ENCODE peak calls at places on chromosomes 3 and 15, in nine cellular contexts. F is tibial nerve, O is A549, W is foreskin fibroblast, X is aorta, M is fibroblast of pulmonary artery, Q is GM12865, I is mucosa of descending colon, S is lower lobe of right lung. G is an unnamed sample.

GRCh38 chr3:138775254-138775595 is 59.5 kb downstream of the PIK3CB start:
- DNase-seq in O (no peak), F (no peak), Q (no peak), W (peak), I (no peak), M (no peak), S (no peak), X (no peak), G (no peak)

GRCh38 chr15:73936181-73936580 is 9.9 kb downstream of the LOXL1 start:
- DNase-seq in I (no peak), Q (no peak), F (no peak), O (no peak), M (peak), S (peak), X (peak), W (no peak), G (no peak)

GRCh38 chr3:45666729-45667440 is 22.3 kb upstream of the SACM1L start:
- DNase-seq in S (no peak), W (peak), M (peak), Q (no peak), O (no peak), F (no peak), I (no peak), X (peak), G (no peak)

GRCh38 chr15:36484038-36484778 is 95.2 kb upstream of the CDIN1 start:
- DNase-seq in I (no peak), X (no peak), O (no peak), S (no peak), M (no peak), W (no peak), F (no peak), Q (no peak), G (no peak)

GRCh38 chr3:169760479-169760878 is 4.4 kb downstream of the TERC start:
- DNase-seq in O (peak), I (no peak), Q (peak), F (no peak), S (no peak), W (peak), M (peak), X (no peak), G (peak)

GRCh38 chr15:101539930-101540329 is 50.4 kb upstream of the PCSK6 start:
- DNase-seq in Q (no peak), I (no peak), W (no peak), X (no peak), M (no peak), F (no peak), S (no peak), O (no peak), G (no peak)

GRCh38 chr3:53346514-53346913 is 829 bp downstream of the DCP1A start:
- DNase-seq in M (no peak), X (no peak), Q (peak), F (no peak), O (peak), W (no peak), S (no peak), I (no peak), G (no peak)

GRCh38 chr3:161107311-161107710 is 2.2 kb upstream of the B3GALNT1 start:
- DNase-seq in M (no peak), X (no peak), O (no peak), W (no peak), I (no peak), Q (no peak), S (no peak), F (no peak), G (no peak)

GRCh38 chr3:178381971-178382370 is 154.3 kb upstream of the KCNMB2 start:
- DNase-seq in Q (no peak), X (no peak), I (no peak), W (no peak), O (no peak), F (no peak), S (no peak), M (peak), G (no peak)

GRCh38 chr3:149534082-149534481 is 59.6 kb downstream of the TM4SF4 start:
- DNase-seq in W (no peak), Q (no peak), M (no peak), F (no peak), S (no peak), X (no peak), I (no peak), O (no peak), G (no peak)

GRCh38 chr3:187958432-187959003 is 195.4 kb upstream of the LPP start:
- DNase-seq in S (no peak), O (no peak), X (no peak), W (no peak), M (no peak), Q (no peak), F (no peak), I (peak), G (no peak)

GRCh38 chr3:69444980-69445379 is 59.1 kb upstream of the FRMD4B start:
- DNase-seq in O (no peak), X (no peak), Q (no peak), I (no peak), S (no peak), M (no peak), W (peak), F (no peak), G (no peak)

GRCh38 chr15:82554351-82554750 is 14.1 kb upstream of the RPS17 start:
- DNase-seq in I (no peak), W (no peak), O (no peak), M (no peak), X (no peak), Q (no peak), F (no peak), S (no peak), G (no peak)

GRCh38 chr3:43866529-43867353 is 176.0 kb downstream of the ABHD5 start:
- DNase-seq in X (no peak), M (peak), W (peak), I (no peak), S (no peak), Q (no peak), O (peak), F (no peak), G (peak)

GRCh38 chr15:41967506-41968206 is 4.7 kb downstream of the EHD4 start:
- DNase-seq in I (no peak), X (peak), F (peak), S (peak), Q (peak), M (peak), W (peak), O (no peak), G (no peak)

GRCh38 chr15:88630798-88631463 is 7.9 kb upstream of the ISG20 start:
- DNase-seq in W (no peak), O (no peak), F (no peak), X (no peak), Q (no peak), S (no peak), I (no peak), M (no peak), G (no peak)

GRCh38 chr3:105284876-105285275 is 81.8 kb upstream of the ALCAM start:
- DNase-seq in X (no peak), O (no peak), I (no peak), Q (no peak), F (no peak), W (no peak), S (no peak), M (no peak), G (no peak)

GRCh38 chr3:8658326-8659212 is 14.0 kb upstream of the SSUH2 start:
- DNase-seq in W (no peak), O (peak), F (peak), X (peak), Q (peak), M (peak), I (peak), S (peak), G (no peak)

GRCh38 chr3:28575100-28575747 is 226.6 kb upstream of the AZI2 start:
- DNase-seq in X (peak), F (no peak), S (peak), W (no peak), O (no peak), Q (no peak), I (no peak), M (peak), G (no peak)

GRCh38 chr3:128800241-128801187 is 74.5 kb downstream of the RAB7A start:
- DNase-seq in M (no peak), X (no peak), I (no peak), Q (peak), F (no peak), W (no peak), O (no peak), S (no peak), G (no peak)

GRCh38 chr3:146585156-146585555 is 20.0 kb downstream of the PLSCR5 start:
- DNase-seq in W (no peak), I (no peak), F (no peak), O (no peak), Q (no peak), S (no peak), M (no peak), X (no peak), G (no peak)

GRCh38 chr15:79122391-79122790 is 31.8 kb upstream of the RASGRF1 start:
- DNase-seq in W (no peak), O (no peak), I (no peak), Q (no peak), X (no peak), F (no peak), S (no peak), M (no peak), G (no peak)

GRCh38 chr3:177545964-177546363 is 348.7 kb upstream of the TBL1XR1 start:
- DNase-seq in S (no peak), Q (no peak), M (no peak), X (no peak), W (peak), I (no peak), O (no peak), F (no peak), G (no peak)

GRCh38 chr15:66080791-66081475 is 172.6 kb downstream of the MEGF11 start:
- DNase-seq in O (peak), Q (no peak), I (peak), X (no peak), W (peak), M (peak), S (no peak), F (no peak), G (peak)

GRCh38 chr3:188316021-188316722 is 162.2 kb downstream of the LPP start:
- DNase-seq in F (peak), X (no peak), W (no peak), M (peak), S (no peak), I (no peak), Q (no peak), O (no peak), G (no peak)

GRCh38 chr3:132726341-132726823 is 4.2 kb upstream of the NPHP3 start:
- DNase-seq in S (no peak), W (peak), O (peak), X (no peak), F (no peak), I (no peak), M (peak), Q (peak), G (no peak)

GRCh38 chr15:26628071-26628470 is 144.8 kb downstream of the GABRB3 start:
- DNase-seq in X (no peak), F (no peak), M (no peak), S (no peak), O (peak), I (no peak), W (no peak), Q (no peak), G (no peak)

GRCh38 chr15:90054618-90055097 is 47.6 kb downstream of the IDH2 start:
- DNase-seq in X (no peak), F (no peak), S (no peak), Q (no peak), W (no peak), I (no peak), O (no peak), M (no peak), G (no peak)

GRCh38 chr15:78968539-78969271 is 23.9 kb upstream of the CTSH start:
- DNase-seq in W (no peak), O (no peak), S (no peak), X (no peak), I (no peak), Q (no peak), M (no peak), F (no peak), G (no peak)

GRCh38 chr3:56923546-56924224 is 121.9 kb upstream of the ARHGEF3 start:
- DNase-seq in O (peak), Q (no peak), S (no peak), W (no peak), M (peak), F (peak), X (no peak), I (peak), G (peak)

GRCh38 chr3:156106721-156107373 is 13.5 kb upstream of the KCNAB1 start:
- DNase-seq in O (no peak), M (no peak), X (no peak), W (no peak), I (no peak), Q (no peak), S (no peak), F (no peak), G (no peak)

GRCh38 chr15:24766511-24767133 is 91.0 kb downstream of the NPAP1 start:
- DNase-seq in O (no peak), S (no peak), X (no peak), M (no peak), Q (no peak), F (no peak), W (no peak), I (no peak), G (no peak)

GRCh38 chr15:24772709-24773373 is 97.3 kb downstream of the NPAP1 start:
- DNase-seq in S (peak), X (peak), I (peak), Q (no peak), F (peak), M (peak), W (peak), O (no peak), G (peak)

GRCh38 chr15:24777307-24777706 is 101.7 kb downstream of the NPAP1 start:
- DNase-seq in I (no peak), M (no peak), W (no peak), S (no peak), O (no peak), X (no peak), F (no peak), Q (no peak), G (no peak)

DNA sequence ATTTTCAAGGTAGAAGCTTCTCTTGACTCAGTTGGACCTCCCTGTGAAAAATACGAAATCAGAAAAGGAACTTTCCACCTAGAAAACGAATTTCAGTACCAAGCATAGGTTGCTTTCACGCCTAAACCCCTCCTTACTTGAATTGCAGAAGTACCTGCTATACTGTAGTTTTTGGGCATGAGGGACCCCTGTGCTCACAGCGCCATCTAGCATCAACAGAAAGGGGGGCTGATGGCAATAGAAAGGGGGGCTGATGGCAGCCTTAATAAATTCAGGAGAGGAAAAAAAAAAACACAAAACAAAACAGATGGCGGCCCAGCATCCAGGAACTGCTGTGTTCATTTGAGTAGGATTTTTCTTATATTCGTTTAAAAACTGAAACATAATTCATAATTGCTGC is 96.7 kb downstream of the NPAP1 start:
- DNase-seq in M (no peak), W (no peak), X (no peak), Q (no peak), F (no peak), O (no peak), S (no peak), I (no peak), G (no peak)
- H3K4me3 ChIP-seq in M (peak), W (peak), X (no peak), Q (no peak), F (no peak), O (no peak), S (no peak), I (no peak), G (peak)

GRCh38 chr3:32782417-32782816 is 35.4 kb upstream of the TRIM71 start:
- DNase-seq in S (no peak), I (no peak), O (no peak), Q (no peak), F (no peak), X (no peak), W (no peak), M (no peak), G (no peak)

GRCh38 chr3:32781211-32781968 is 36.4 kb upstream of the TRIM71 start:
- DNase-seq in M (peak), X (peak), S (peak), O (peak), W (peak), Q (peak), F (peak), I (peak), G (no peak)

GRCh38 chr3:32778389-32778788 is 39.4 kb upstream of the TRIM71 start:
- DNase-seq in F (no peak), S (no peak), O (no peak), X (no peak), I (no peak), M (no peak), W (no peak), Q (no peak), G (no peak)

GRCh38 chr3:32780735-32781210 is 37.0 kb upstream of the TRIM71 start:
- DNase-seq in M (peak), O (peak), X (peak), W (peak), S (peak), I (peak), F (peak), Q (peak), G (no peak)

GRCh38 chr3:32780071-32780734 is 37.6 kb upstream of the TRIM71 start:
- DNase-seq in I (no peak), M (no peak), X (no peak), S (no peak), F (no peak), W (no peak), O (no peak), Q (no peak), G (no peak)
- H3K4me3 ChIP-seq in I (no peak), M (peak), X (no peak), S (peak), F (peak), W (no peak), O (peak), Q (no peak), G (peak)

GRCh38 chr3:73407572-73407971 is 217.2 kb downstream of the PDZRN3 start:
- DNase-seq in O (no peak), S (no peak), Q (no peak), I (no peak), X (no peak), W (no peak), F (no peak), M (no peak), G (no peak)

GRCh38 chr3:73408597-73408996 is 216.1 kb downstream of the PDZRN3 start:
- DNase-seq in O (no peak), Q (no peak), S (no peak), M (no peak), I (no peak), X (no peak), F (no peak), W (no peak), G (no peak)

GRCh38 chr3:73412020-73412419 is 212.7 kb downstream of the PDZRN3 start:
- DNase-seq in Q (no peak), W (no peak), I (no peak), F (no peak), M (no peak), S (no peak), O (no peak), X (no peak), G (no peak)

GRCh38 chr3:73411545-73411944 is 213.2 kb downstream of the PDZRN3 start:
- DNase-seq in W (no peak), S (no peak), F (no peak), X (no peak), Q (no peak), O (no peak), M (no peak), I (no peak), G (no peak)

DNA sequence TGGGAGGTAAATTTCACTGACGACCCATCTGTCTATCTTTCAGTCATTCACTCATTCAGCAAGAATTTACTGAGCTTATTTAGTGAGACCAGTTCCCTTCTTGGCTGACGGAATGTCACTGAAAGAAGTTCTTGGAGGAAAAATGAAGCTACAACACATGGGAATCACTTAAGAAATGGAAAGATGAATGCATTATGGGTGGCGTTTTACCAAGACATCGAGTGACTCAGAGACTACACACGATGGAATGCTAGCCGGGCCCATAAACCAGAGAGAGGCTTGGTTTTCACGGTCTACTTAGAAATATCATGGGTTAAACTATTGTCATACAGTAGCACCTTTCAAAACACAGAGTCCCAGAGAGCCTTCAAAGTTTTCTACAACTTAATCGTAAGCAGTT is 215.3 kb downstream of the PDZRN3 start:
- DNase-seq in F (no peak), W (peak), S (no peak), Q (no peak), M (peak), X (no peak), O (no peak), I (no peak), G (no peak)
- H3K4me3 ChIP-seq in F (no peak), W (no peak), S (no peak), Q (no peak), M (no peak), X (peak), O (no peak), I (no peak), G (no peak)

GRCh38 chr15:99734575-99734974 is 1.3 kb upstream of the LYSMD4 start:
- DNase-seq in S (no peak), Q (no peak), I (no peak), X (no peak), O (no peak), M (no peak), F (no peak), W (no peak), G (no peak)

GRCh38 chr15:99732711-99733267 is 448 bp downstream of the LYSMD4 start:
- DNase-seq in O (no peak), S (no peak), X (peak), Q (peak), W (no peak), F (no peak), I (no peak), M (no peak), G (no peak)

GRCh38 chr15:99733268-99734039 is at the start of gene LYSMD4:
- DNase-seq in S (peak), I (peak), Q (peak), O (peak), X (peak), M (peak), W (peak), F (peak), G (peak)

GRCh38 chr15:99731336-99732267 is 1.6 kb downstream of the LYSMD4 start:
- DNase-seq in O (no peak), F (no peak), W (no peak), X (no peak), I (no peak), Q (no peak), M (peak), S (no peak), G (no peak)

GRCh38 chr15:99732268-99732641 is 982 bp downstream of the LYSMD4 start:
- DNase-seq in X (no peak), W (peak), O (no peak), S (no peak), M (peak), I (no peak), F (no peak), Q (peak), G (no peak)
- H3K4me3 ChIP-seq in X (peak), W (peak), O (peak), S (peak), M (peak), I (no peak), F (peak), Q (peak), G (peak)

G was measured in epithelial cell of proximal tubule.